ENCODE peak calls at places on chromosomes 11 and 22, in four cellular contexts. V is IMR-90, M is H9, K is H1. U is an unnamed sample.

GRCh38 chr11:31779268-31779879 is 31.7 kb downstream of the PAX6 start:
- DNase-seq in V (peak; percentile 83), M (no peak), K (no peak), U (peak; percentile 36)

GRCh38 chr11:47342854-47343253 is 9.6 kb downstream of the MYBPC3 start:
- DNase-seq in V (no peak), M (no peak), K (no peak), U (no peak)

GRCh38 chr11:57277845-57278720 is 41.0 kb upstream of the APLNR start:
- DNase-seq in V (peak; percentile 84), M (peak; percentile 84), K (peak; percentile 84), U (peak; percentile 92)

GRCh38 chr11:83194284-83195175 is 1.0 kb downstream of the ANKRD42 start:
- DNase-seq in V (peak; percentile 77), M (peak; percentile 49), K (peak; percentile 57), U (peak; percentile 77)

GRCh38 chr11:75351541-75352416 is at the start of gene ARRB1:
- DNase-seq in V (no peak), M (peak; percentile 88), K (peak; percentile 69), U (peak; percentile 97)

GRCh38 chr22:49169074-49169744 is 658.5 kb downstream of the BRD1 start:
- DNase-seq in V (no peak), M (no peak), K (no peak), U (no peak)

GRCh38 chr11:121416909-121417567 is 35.1 kb upstream of the SORL1 start:
- DNase-seq in V (peak; percentile 48), M (no peak), K (no peak), U (no peak)

GRCh38 chr11:120334894-120335462 is 1.2 kb upstream of the ARHGEF12 start:
- DNase-seq in V (peak; percentile 94), M (peak; percentile 36), K (peak; percentile 67), U (peak; percentile 75)

GRCh38 chr22:44393066-44393465 is 80.3 kb upstream of the SHISAL1 start:
- DNase-seq in V (no peak), M (peak; percentile 20), K (no peak), U (no peak)

GRCh38 chr11:29962243-29962642 is 54.6 kb downstream of the KCNA4 start:
- DNase-seq in V (no peak), M (peak; percentile 72), K (peak; percentile 74), U (peak; percentile 75)

GRCh38 chr11:75066061-75066460 is 30.6 kb downstream of the OR2AT4 start:
- DNase-seq in V (peak; percentile 38), M (no peak), K (no peak), U (no peak)

GRCh38 chr22:31944700-31945477 is 554 bp downstream of the YWHAH start:
- DNase-seq in V (no peak), M (no peak), K (peak; percentile 71), U (peak; percentile 41)

GRCh38 chr11:33893711-33894401 is 2.0 kb upstream of the LMO2 start:
- DNase-seq in V (no peak), M (no peak), K (no peak), U (no peak)

GRCh38 chr11:49208006-49208721 is at the start of gene FOLH1:
- DNase-seq in V (no peak), M (peak; percentile 42), K (peak; percentile 51), U (peak; percentile 66)

GRCh38 chr11:31649567-31649966 is 140.0 kb downstream of the ELP4 start:
- DNase-seq in V (no peak), M (no peak), K (no peak), U (no peak)

GRCh38 chr11:358129-358805 is 11.0 kb upstream of the B4GALNT4 start:
- DNase-seq in V (no peak), M (peak; percentile 31), K (no peak), U (no peak)

GRCh38 chr11:14249121-14249963 is 109.6 kb downstream of the RRAS2 start:
- DNase-seq in V (peak; percentile 53), M (peak; percentile 71), K (peak; percentile 80), U (peak; percentile 79)

GRCh38 chr11:7251836-7252682 is at the start of gene SYT9:
- DNase-seq in V (no peak), M (peak; percentile 89), K (peak; percentile 90), U (peak; percentile 78)

GRCh38 chr22:47091921-47092700 is 329.7 kb downstream of the TBC1D22A start:
- DNase-seq in V (no peak), M (no peak), K (no peak), U (no peak)

GRCh38 chr22:47093720-47094119 is 331.3 kb downstream of the TBC1D22A start:
- DNase-seq in V (no peak), M (no peak), K (no peak), U (no peak)

GRCh38 chr22:47094861-47095330 is 332.4 kb downstream of the TBC1D22A start:
- DNase-seq in V (no peak), M (no peak), K (no peak), U (no peak)

GRCh38 chr22:47091241-47091691 is 328.8 kb downstream of the TBC1D22A start:
- DNase-seq in V (no peak), M (no peak), K (no peak), U (no peak)

GRCh38 chr22:47092896-47093311 is 330.5 kb downstream of the TBC1D22A start:
- DNase-seq in V (peak; percentile 67), M (no peak), K (no peak), U (peak; percentile 71)
- H4K5ac ChIP-seq in V (no peak overlapping the region), M (no peak overlapping the region), K (no peak overlapping the region), U (no peak overlapping the region)

DNA sequence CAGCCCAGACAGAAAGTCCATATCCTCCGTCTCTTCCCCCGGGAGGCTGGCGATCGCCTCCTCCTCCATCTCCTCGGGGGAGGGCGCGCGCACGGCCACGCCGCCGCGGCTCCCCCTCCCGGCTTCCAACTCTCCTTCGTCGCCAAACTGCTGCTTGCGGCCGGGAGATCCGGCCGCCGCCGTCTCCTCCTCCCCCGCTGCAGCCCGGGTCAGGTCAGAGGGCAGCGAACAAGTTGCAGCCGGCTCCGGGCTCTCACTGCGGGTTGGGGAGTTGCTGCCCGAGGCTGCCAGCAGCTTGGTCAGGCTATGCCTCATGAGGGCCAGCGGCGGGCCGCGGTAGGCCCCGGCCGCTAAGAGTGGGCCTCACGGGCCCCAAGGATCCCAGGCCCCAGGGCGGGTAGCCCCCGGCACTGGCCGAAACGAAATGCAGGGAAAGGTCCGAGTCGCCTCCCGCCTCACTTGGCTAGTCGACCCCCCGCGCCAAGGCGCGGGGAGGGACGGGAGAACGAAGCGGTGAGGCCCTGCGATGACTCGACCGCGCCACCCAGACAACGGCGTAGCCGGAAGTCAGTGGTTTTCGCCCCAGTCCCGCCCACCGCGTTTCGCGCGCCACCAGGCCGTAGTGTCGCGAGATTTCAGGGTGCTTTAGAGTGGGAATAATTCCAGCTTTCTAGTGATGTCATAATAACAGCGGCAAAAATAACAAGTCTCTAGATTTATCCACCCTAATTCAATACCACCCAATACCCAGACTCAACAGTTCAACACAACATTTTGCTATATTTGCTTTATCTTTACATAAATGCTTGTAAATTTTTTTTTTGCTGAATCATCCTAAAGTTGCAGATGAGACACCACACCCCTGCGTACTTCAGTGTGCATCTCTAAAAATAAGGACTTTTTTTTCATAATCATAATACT is at the start of gene CREBZF:
- DNase-seq in V (peak; percentile 95), M (peak; percentile 95), K (peak; percentile 95), U (peak; percentile 97)
- H2BK5ac ChIP-seq in V (peak within 1 kb of the TSS; percentile 85), M (peak within 1 kb of the TSS; percentile 90), K (peak within 1 kb of the TSS; percentile 78), U (peak within 1 kb of the TSS; percentile 80)

DNA sequence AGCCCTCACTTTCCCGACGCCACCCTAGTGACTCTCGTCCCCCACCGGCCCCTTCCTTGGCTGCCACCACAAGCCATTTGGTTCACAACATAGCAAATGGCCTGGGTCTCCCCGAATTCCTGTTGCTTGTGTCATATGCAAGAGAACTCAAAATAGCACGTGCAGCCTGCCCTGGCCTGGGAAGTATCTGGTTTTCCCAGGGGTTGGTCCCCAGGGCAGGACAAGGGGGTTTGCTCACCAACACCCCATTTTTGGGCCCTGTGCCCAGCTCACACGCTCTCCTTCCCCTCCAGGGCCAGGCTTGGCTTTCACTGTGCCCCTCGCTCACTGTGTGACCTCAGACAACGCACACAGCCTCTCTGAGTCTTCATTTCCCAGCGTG is 12.8 kb upstream of the TPCN2 start:
- DNase-seq in V (peak; percentile 61), M (no peak), K (no peak), U (no peak)
- H4K5ac ChIP-seq in V (no peak overlapping the region), M (no peak overlapping the region), K (no peak overlapping the region), U (no peak overlapping the region)

GRCh38 chr11:93477684-93478234 is 65.4 kb downstream of the SMCO4 start:
- DNase-seq in V (peak; percentile 11), M (peak; percentile 67), K (no peak), U (peak; percentile 83)

GRCh38 chr11:93476796-93477195 is 66.4 kb downstream of the SMCO4 start:
- DNase-seq in V (peak; percentile 91), M (no peak), K (no peak), U (no peak)

GRCh38 chr11:93481279-93481678 is 61.9 kb downstream of the SMCO4 start:
- DNase-seq in V (no peak), M (no peak), K (no peak), U (no peak)

GRCh38 chr11:93480756-93481155 is 62.4 kb downstream of the SMCO4 start:
- DNase-seq in V (no peak), M (no peak), K (no peak), U (no peak)

DNA sequence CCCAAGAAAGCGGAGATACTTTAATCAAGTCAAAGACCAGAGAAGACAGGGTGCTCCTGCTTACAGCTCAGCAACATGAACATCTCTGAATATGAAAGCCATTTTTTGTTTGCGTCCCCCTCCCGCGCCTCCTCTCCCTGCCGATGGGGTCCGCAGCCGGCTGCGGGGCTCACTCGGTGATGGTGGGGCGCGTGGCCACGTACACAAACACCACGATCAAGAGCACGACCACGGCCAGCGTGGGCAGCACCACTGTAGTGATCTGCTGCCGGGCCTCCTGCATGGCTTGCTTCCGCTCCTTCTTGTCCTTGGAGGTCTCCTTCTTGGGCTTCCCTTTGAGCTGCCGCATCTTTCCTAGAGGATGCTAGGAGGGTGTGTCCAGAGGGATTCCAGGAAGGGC is 64.3 kb downstream of the SMCO4 start:
- DNase-seq in V (no peak), M (no peak), K (no peak), U (no peak)
- H2BK5ac ChIP-seq in V (no peak overlapping the region), M (no peak overlapping the region), K (peak overlapping the region; percentile 54), U (no peak overlapping the region)

U was measured in mesendoderm.